ENCODE peak calls at places on chromosomes 6 and 20, in five cellular contexts. A is CD4-positive, alpha-beta T cell; Q is A549; P is SJCRH30; W is ovary. J is an unnamed sample.

GRCh38 chr20:17541996-17542395 is 10.8 kb upstream of the BFSP1 start:
- DNase-seq in A (no peak), Q (no peak), P (no peak), W (no peak), J (no peak)

GRCh38 chr20:51802170-51802745 is at the start of gene SALL4:
- DNase-seq in A (no peak), Q (no peak), P (no peak), W (no peak), J (no peak)

GRCh38 chr6:118535176-118535844 is 12.8 kb upstream of the PLN start:
- DNase-seq in A (no peak), Q (no peak), P (no peak), W (no peak), J (no peak)

GRCh38 chr6:10030942-10031537 is 383.8 kb downstream of the TFAP2A start:
- DNase-seq in A (no peak), Q (no peak), P (no peak), W (no peak), J (no peak)

GRCh38 chr6:81838031-81838430 is 85.5 kb upstream of the TENT5A start:
- DNase-seq in A (no peak), Q (peak; percentile 4), P (no peak), W (no peak), J (no peak)

GRCh38 chr20:32650545-32650944 is 23.2 kb downstream of the C20orf203 start:
- DNase-seq in A (no peak), Q (no peak), P (no peak), W (no peak), J (no peak)

GRCh38 chr20:14959506-14960493 is 622.4 kb upstream of the FLRT3 start:
- DNase-seq in A (no peak), Q (no peak), P (no peak), W (no peak), J (no peak)

GRCh38 chr6:105713474-105714118 is 310.7 kb upstream of the PREP start:
- DNase-seq in A (no peak), Q (no peak), P (no peak), W (no peak), J (no peak)

GRCh38 chr6:1893470-1894130 is 283.9 kb downstream of the FOXC1 start:
- DNase-seq in A (no peak), Q (no peak), P (peak; percentile 4), W (no peak), J (no peak)

GRCh38 chr20:63005862-63006564 is 751 bp downstream of the BHLHE23 start:
- DNase-seq in A (no peak), Q (no peak), P (no peak), W (no peak), J (no peak)

GRCh38 chr6:79812195-79812594 is 135.2 kb downstream of the ELOVL4 start:
- DNase-seq in A (no peak), Q (no peak), P (no peak), W (no peak), J (no peak)

GRCh38 chr6:11290027-11290426 is 57.6 kb upstream of the NEDD9 start:
- DNase-seq in A (no peak), Q (no peak), P (no peak), W (no peak), J (no peak)

GRCh38 chr6:11283629-11284028 is 51.2 kb upstream of the NEDD9 start:
- DNase-seq in A (no peak), Q (no peak), P (no peak), W (no peak), J (no peak)

GRCh38 chr6:11292291-11292552 is 59.8 kb upstream of the NEDD9 start:
- DNase-seq in A (no peak), Q (no peak), P (no peak), W (no peak), J (no peak)

GRCh38 chr6:11284996-11285395 is 52.5 kb upstream of the NEDD9 start:
- DNase-seq in A (no peak), Q (no peak), P (no peak), W (no peak), J (no peak)

DNA sequence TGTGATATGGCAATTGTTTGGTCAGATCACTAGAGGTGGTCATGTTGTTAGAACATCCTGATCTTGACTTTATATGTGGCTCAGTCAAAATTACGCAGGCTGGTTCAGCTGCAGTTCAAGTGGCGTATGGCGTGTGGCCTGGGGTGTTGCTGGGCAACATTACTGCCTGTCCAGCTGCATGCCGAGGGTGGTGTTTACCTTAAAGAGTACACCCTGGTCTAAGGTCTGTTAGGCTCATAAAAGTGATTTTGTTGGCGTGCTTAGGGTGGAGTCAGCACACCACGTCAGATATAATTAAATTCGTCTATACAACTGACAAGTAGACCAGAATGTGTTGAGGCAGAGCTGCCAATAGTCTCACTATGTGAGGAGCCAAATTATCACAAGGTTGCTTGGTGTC is 55.6 kb upstream of the NEDD9 start:
- DNase-seq in A (no peak), Q (no peak), P (no peak), W (no peak), J (no peak)
- H3K27ac ChIP-seq in A (no peak overlapping the region), Q (no peak overlapping the region), P (no peak overlapping the region), W (no peak overlapping the region), J (no peak overlapping the region)

DNA sequence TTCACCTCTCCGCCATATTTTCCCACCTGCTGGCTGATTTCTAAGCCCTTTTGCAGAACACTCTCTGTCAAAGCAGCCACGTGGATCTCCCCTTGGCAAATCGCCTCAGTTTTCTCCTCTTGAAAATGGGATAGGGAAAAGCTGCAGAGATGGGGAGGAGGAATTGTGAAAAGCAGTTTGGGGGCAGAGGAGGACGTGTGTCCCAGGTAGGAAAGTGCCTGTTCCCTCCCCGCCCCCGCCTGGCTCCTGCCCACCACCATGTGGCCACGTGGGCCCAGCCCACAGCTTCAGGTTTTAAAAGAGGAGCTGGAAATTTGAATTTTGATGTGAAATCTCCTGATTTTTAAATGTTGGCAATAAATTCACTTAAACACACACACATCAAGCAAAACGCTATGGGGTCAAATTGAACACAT is 3.6 kb upstream of the CEBPB start:
- DNase-seq in A (no peak), Q (no peak), P (no peak), W (no peak), J (no peak)
- H3K27ac ChIP-seq in A (no peak overlapping the region), Q (peak overlapping the region; percentile 98), P (no peak overlapping the region), W (peak overlapping the region; percentile 60), J (peak overlapping the region; percentile 66)

GRCh38 chr6:169171010-169171409 is 82.6 kb downstream of the THBS2 start:
- DNase-seq in A (no peak), Q (no peak), P (no peak), W (no peak), J (no peak)

GRCh38 chr6:169170583-169170955 is 83.1 kb downstream of the THBS2 start:
- DNase-seq in A (no peak), Q (no peak), P (no peak), W (no peak), J (no peak)

GRCh38 chr6:169172435-169172834 is 81.2 kb downstream of the THBS2 start:
- DNase-seq in A (no peak), Q (no peak), P (peak; percentile 76), W (no peak), J (no peak)

GRCh38 chr6:169172946-169173345 is 80.7 kb downstream of the THBS2 start:
- DNase-seq in A (no peak), Q (no peak), P (peak; percentile 6), W (no peak), J (no peak)

DNA sequence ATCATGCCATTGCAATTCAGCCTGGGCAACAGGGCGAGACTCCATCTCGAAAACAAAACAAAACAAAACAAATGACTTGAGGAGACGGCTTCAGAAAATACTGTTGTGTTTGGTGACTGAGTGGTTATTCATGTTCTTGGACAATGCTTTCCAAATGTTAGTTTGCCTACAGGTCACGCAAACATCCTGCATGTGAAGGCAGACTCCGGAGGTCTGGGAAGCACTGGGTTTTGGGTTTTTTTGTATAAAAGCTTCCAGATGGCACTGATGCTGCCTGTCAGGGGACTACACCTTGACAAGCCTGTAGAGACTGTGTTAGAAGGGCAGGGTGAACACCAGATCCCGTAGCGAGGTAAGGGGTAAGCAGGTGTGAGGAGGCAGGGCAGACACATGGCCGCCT is 81.7 kb downstream of the THBS2 start:
- DNase-seq in A (no peak), Q (no peak), P (peak; percentile 11), W (no peak), J (no peak)
- H3K27ac ChIP-seq in A (no peak overlapping the region), Q (peak overlapping the region; percentile 44), P (peak overlapping the region; percentile 33), W (no peak overlapping the region), J (no peak overlapping the region)

GRCh38 chr20:64219730-64220129 is 35.8 kb upstream of the PCMTD2 start:
- DNase-seq in A (no peak), Q (no peak), P (no peak), W (no peak), J (no peak)

GRCh38 chr20:64219202-64219601 is 36.3 kb upstream of the PCMTD2 start:
- DNase-seq in A (no peak), Q (no peak), P (no peak), W (no peak), J (no peak)

GRCh38 chr20:64222273-64222672 is 33.3 kb upstream of the PCMTD2 start:
- DNase-seq in A (no peak), Q (no peak), P (no peak), W (no peak), J (peak; percentile 36)

GRCh38 chr20:64220420-64220819 is 35.1 kb upstream of the PCMTD2 start:
- DNase-seq in A (no peak), Q (no peak), P (no peak), W (no peak), J (no peak)

DNA sequence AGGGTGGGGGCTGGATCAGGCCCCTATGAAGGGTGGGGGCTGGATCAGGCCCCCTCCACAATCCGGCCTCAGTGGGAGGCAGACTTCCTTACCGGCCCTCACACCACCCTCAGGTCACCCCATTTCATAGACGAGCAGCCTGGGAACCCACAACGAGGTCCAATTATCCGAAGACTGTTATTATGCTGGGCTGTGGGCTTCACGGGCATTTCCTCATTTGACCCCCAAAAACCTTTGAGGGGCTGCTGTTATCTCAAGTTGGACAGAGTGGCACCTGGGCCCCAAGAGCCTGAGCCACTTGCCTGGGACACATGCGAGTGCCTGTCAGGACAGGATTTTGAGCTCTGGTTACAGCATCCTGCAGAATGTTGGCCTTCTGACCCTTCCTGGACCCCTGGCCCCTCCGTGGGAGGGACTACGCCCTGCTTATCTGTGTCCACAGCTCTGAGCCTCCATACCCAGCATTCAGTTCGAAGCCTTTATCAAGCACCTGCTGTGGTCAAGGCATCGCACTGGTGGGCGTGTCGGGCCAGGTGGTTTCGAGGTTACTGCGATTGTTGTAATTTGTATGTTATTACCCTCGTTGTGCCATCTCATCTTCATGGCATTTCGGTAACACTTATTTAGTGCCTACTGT is 34.5 kb upstream of the PCMTD2 start:
- DNase-seq in A (no peak), Q (no peak), P (no peak), W (no peak), J (no peak)
- H3K27ac ChIP-seq in A (no peak overlapping the region), Q (no peak overlapping the region), P (no peak overlapping the region), W (no peak overlapping the region), J (no peak overlapping the region)

DNA sequence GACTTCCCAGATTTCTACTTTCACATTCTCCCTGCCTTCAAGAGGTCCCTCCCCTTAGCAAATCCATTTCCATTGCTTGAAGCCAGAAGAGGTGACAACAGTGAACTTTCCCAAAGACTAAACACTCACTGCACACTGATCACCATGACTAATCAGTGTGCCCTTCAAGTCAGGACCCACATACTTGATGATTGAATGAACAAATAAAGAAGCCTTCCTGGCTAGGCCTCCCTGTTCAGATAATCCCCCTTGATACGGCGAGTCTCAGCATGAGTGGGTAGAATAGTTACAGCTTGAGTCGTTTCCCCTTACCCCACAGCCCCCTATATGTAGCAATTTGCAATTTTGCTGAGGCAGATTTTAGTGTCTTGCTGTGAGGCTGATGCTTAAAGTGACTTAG is 102.2 kb downstream of the UNC5CL start:
- DNase-seq in A (no peak), Q (peak; percentile 40), P (peak; percentile 85), W (no peak), J (no peak)
- H3K27ac ChIP-seq in A (no peak overlapping the region), Q (peak overlapping the region; percentile 74), P (peak overlapping the region; percentile 84), W (no peak overlapping the region), J (peak overlapping the region; percentile 61)

GRCh38 chr6:41894366-41895299 is 542 bp downstream of the USP49 start:
- DNase-seq in A (no peak), Q (no peak), P (no peak), W (peak; percentile 29), J (no peak)
- H3K27ac ChIP-seq in A (no peak overlapping the region), Q (peak overlapping the region; percentile 70), P (peak overlapping the region; percentile 41), W (peak overlapping the region; percentile 72), J (peak overlapping the region; percentile 81)

J was measured in psoas muscle.